ENCODE peak calls at places on chromosomes 16 and 17, in nine cellular contexts. V is neural crest cell, J is glutamatergic neuron, C is cardiac septum, L is lower lobe of right lung, S is T-helper 9 cell, K is heart left ventricle, F is memory B cell, Z is GM03348. P is an unnamed sample.

GRCh38 chr17:39487946-39488345 is 26.7 kb downstream of the CDK12 start:
- DNase-seq in V (no peak), J (no peak), C (no peak), L (no peak), S (no peak), K (no peak), F (no peak), Z (no peak), P (no peak)

GRCh38 chr17:20275653-20276052 is 191.7 kb downstream of the LGALS9B start:
- DNase-seq in V (no peak), J (no peak), C (no peak), L (no peak), S (no peak), K (no peak), F (no peak), Z (no peak), P (no peak)

GRCh38 chr17:79696159-79696982 is 34.4 kb upstream of the ENPP7 start:
- DNase-seq in V (no peak), J (no peak), C (no peak), L (no peak), S (no peak), K (no peak), F (no peak), Z (no peak), P (no peak)

GRCh38 chr17:42659079-42659931 is at the start of gene TUBG2:
- DNase-seq in V (peak), J (peak), C (peak), L (peak), S (peak), K (peak), F (peak), Z (peak), P (peak)

GRCh38 chr16:5642470-5642869 is 544.9 kb upstream of the EEF2KMT start:
- DNase-seq in V (no peak), J (no peak), C (no peak), L (no peak), S (no peak), K (no peak), F (no peak), Z (no peak), P (no peak)

GRCh38 chr17:41894791-41895331 is 23.9 kb downstream of the ACLY start:
- DNase-seq in V (no peak), J (no peak), C (no peak), L (no peak), S (no peak), K (no peak), F (no peak), Z (peak), P (peak)

GRCh38 chr16:47780213-47780612 is 319.1 kb downstream of the PHKB start:
- DNase-seq in V (no peak), J (no peak), C (no peak), L (no peak), S (no peak), K (no peak), F (no peak), Z (peak), P (no peak)

GRCh38 chr17:49198206-49198605 is 12.2 kb downstream of the GNGT2 start:
- DNase-seq in V (no peak), J (no peak), C (no peak), L (no peak), S (no peak), K (no peak), F (no peak), Z (no peak), P (no peak)

GRCh38 chr17:61337247-61337812 is 62.3 kb upstream of the TBX2 start:
- DNase-seq in V (no peak), J (no peak), C (no peak), L (no peak), S (no peak), K (no peak), F (no peak), Z (no peak), P (no peak)

GRCh38 chr16:50161950-50162349 is 8.8 kb downstream of the TENT4B start:
- DNase-seq in V (no peak), J (no peak), C (no peak), L (no peak), S (no peak), K (no peak), F (no peak), Z (no peak), P (no peak)

GRCh38 chr16:83913234-83913633 is 14.3 kb downstream of the MLYCD start:
- DNase-seq in V (no peak), J (no peak), C (peak), L (no peak), S (no peak), K (peak), F (no peak), Z (no peak), P (peak)

GRCh38 chr17:17706140-17707060 is 25.1 kb downstream of the RAI1 start:
- DNase-seq in V (no peak), J (no peak), C (no peak), L (no peak), S (no peak), K (no peak), F (no peak), Z (peak), P (no peak)

GRCh38 chr17:57553525-57553924 is 191.6 kb downstream of the CCDC182 start:
- DNase-seq in V (no peak), J (no peak), C (no peak), L (no peak), S (no peak), K (no peak), F (no peak), Z (no peak), P (no peak)

GRCh38 chr17:19717031-19717360 is 612 bp upstream of the SLC47A2 start:
- DNase-seq in V (no peak), J (no peak), C (no peak), L (no peak), S (no peak), K (no peak), F (no peak), Z (no peak), P (peak)

GRCh38 chr16:56984639-56985038 is 4.7 kb upstream of the NLRC5 start:
- DNase-seq in V (no peak), J (no peak), C (peak), L (no peak), S (no peak), K (no peak), F (no peak), Z (no peak), P (no peak)

GRCh38 chr17:4950075-4950756 is 703 bp upstream of the ENO3 start:
- DNase-seq in V (no peak), J (peak), C (peak), L (peak), S (no peak), K (peak), F (no peak), Z (no peak), P (peak)

GRCh38 chr17:49676276-49676868 is 1.5 kb downstream of the SPOP start:
- DNase-seq in V (no peak), J (no peak), C (no peak), L (no peak), S (no peak), K (no peak), F (peak), Z (peak), P (no peak)

GRCh38 chr16:79011282-79011681 is 589.3 kb downstream of the MAF start:
- DNase-seq in V (no peak), J (no peak), C (no peak), L (no peak), S (no peak), K (no peak), F (no peak), Z (no peak), P (no peak)

GRCh38 chr16:19006446-19007315 is 22.9 kb downstream of the TMC7 start:
- DNase-seq in V (no peak), J (no peak), C (peak), L (no peak), S (no peak), K (no peak), F (no peak), Z (no peak), P (no peak)

GRCh38 chr17:29682987-29683386 is 60.3 kb upstream of the CORO6 start:
- DNase-seq in V (no peak), J (no peak), C (no peak), L (no peak), S (no peak), K (no peak), F (no peak), Z (no peak), P (no peak)

GRCh38 chr16:10791048-10791447 is 27.5 kb downstream of the TVP23A start:
- DNase-seq in V (no peak), J (no peak), C (no peak), L (no peak), S (no peak), K (no peak), F (no peak), Z (no peak), P (no peak)

GRCh38 chr16:81610144-81610842 is 165.7 kb downstream of the CMIP start:
- DNase-seq in V (no peak), J (no peak), C (peak), L (no peak), S (no peak), K (peak), F (no peak), Z (peak), P (peak)

GRCh38 chr17:82875418-82875856 is 35.6 kb upstream of the ZNF750 start:
- DNase-seq in V (no peak), J (no peak), C (no peak), L (peak), S (no peak), K (no peak), F (no peak), Z (no peak), P (no peak)

GRCh38 chr17:2056221-2057129 is 1.6 kb downstream of the HIC1 start:
- DNase-seq in V (no peak), J (peak), C (no peak), L (peak), S (peak), K (no peak), F (peak), Z (peak), P (peak)

GRCh38 chr17:29243792-29244191 is 2.9 kb upstream of the CRYBA1 start:
- DNase-seq in V (no peak), J (no peak), C (no peak), L (no peak), S (no peak), K (no peak), F (no peak), Z (peak), P (no peak)

GRCh38 chr17:50699410-50699809 is 8.3 kb downstream of the ANKRD40 start:
- DNase-seq in V (no peak), J (no peak), C (no peak), L (no peak), S (no peak), K (no peak), F (no peak), Z (no peak), P (no peak)

GRCh38 chr17:5237541-5238016 is 2.9 kb upstream of the SCIMP start:
- DNase-seq in V (peak), J (peak), C (no peak), L (peak), S (no peak), K (peak), F (no peak), Z (peak), P (no peak)

GRCh38 chr16:20901441-20902112 is 1.0 kb downstream of the LYRM1 start:
- DNase-seq in V (peak), J (peak), C (peak), L (peak), S (no peak), K (peak), F (peak), Z (peak), P (peak)

GRCh38 chr16:35174006-35174405 is 1714.6 kb downstream of the TP53TG3F start:
- DNase-seq in V (no peak), J (no peak), C (no peak), L (peak), S (no peak), K (no peak), F (no peak), Z (no peak), P (no peak)

GRCh38 chr16:56372938-56373337 is 52.4 kb downstream of the AMFR start:
- DNase-seq in V (no peak), J (no peak), C (no peak), L (no peak), S (no peak), K (no peak), F (no peak), Z (no peak), P (no peak)

GRCh38 chr16:64621616-64622015 is 500.2 kb downstream of the CDH11 start:
- DNase-seq in V (no peak), J (no peak), C (no peak), L (no peak), S (no peak), K (no peak), F (no peak), Z (peak), P (no peak)